ENCODE peak calls at places on chromosomes 16 and 17, in nine cellular contexts. One of them, this sample, is unnamed.

GRCh38 chr17:7307686-7308624 is 527 bp downstream of the EIF5A start:
- DNase-seq in MCF 10A: no peak
- DNase-seq in mucosa of descending colon: peak
- DNase-seq in fibroblast of lung: no peak
- DNase-seq in CD8-positive, alpha-beta memory T cell: no peak
- DNase-seq in nucleus accumbens: no peak
- DNase-seq in AG04450: no peak
- DNase-seq in tibial nerve: no peak
- DNase-seq in central memory CD4-positive, alpha-beta T cell: no peak
- DNase-seq in this sample: peak

GRCh38 chr17:67475161-67475887 is 98.2 kb downstream of the PITPNC1 start:
- DNase-seq in fibroblast of lung: peak
- DNase-seq in MCF 10A: peak
- DNase-seq in central memory CD4-positive, alpha-beta T cell: peak
- DNase-seq in mucosa of descending colon: peak
- DNase-seq in AG04450: no peak
- DNase-seq in nucleus accumbens: peak
- DNase-seq in CD8-positive, alpha-beta memory T cell: peak
- DNase-seq in tibial nerve: peak
- DNase-seq in this sample: peak

GRCh38 chr16:50304467-50305440 is 38.4 kb downstream of the ADCY7 start:
- DNase-seq in fibroblast of lung: no peak
- DNase-seq in nucleus accumbens: no peak
- DNase-seq in AG04450: no peak
- DNase-seq in MCF 10A: no peak
- DNase-seq in CD8-positive, alpha-beta memory T cell: no peak
- DNase-seq in central memory CD4-positive, alpha-beta T cell: no peak
- DNase-seq in tibial nerve: no peak
- DNase-seq in mucosa of descending colon: no peak
- DNase-seq in this sample: no peak

GRCh38 chr17:81476635-81477034 is 36.0 kb downstream of the ACTG1 start:
- DNase-seq in fibroblast of lung: no peak
- DNase-seq in MCF 10A: no peak
- DNase-seq in CD8-positive, alpha-beta memory T cell: no peak
- DNase-seq in AG04450: no peak
- DNase-seq in nucleus accumbens: no peak
- DNase-seq in central memory CD4-positive, alpha-beta T cell: no peak
- DNase-seq in tibial nerve: no peak
- DNase-seq in mucosa of descending colon: no peak
- DNase-seq in this sample: no peak

GRCh38 chr17:2947996-2948550 is 115.3 kb downstream of the OR1D5 start:
- DNase-seq in fibroblast of lung: no peak
- DNase-seq in AG04450: no peak
- DNase-seq in mucosa of descending colon: peak
- DNase-seq in tibial nerve: no peak
- DNase-seq in MCF 10A: no peak
- DNase-seq in nucleus accumbens: no peak
- DNase-seq in CD8-positive, alpha-beta memory T cell: no peak
- DNase-seq in central memory CD4-positive, alpha-beta T cell: no peak
- DNase-seq in this sample: no peak

GRCh38 chr16:29994613-29995329 is 646 bp downstream of the HIRIP3 start:
- DNase-seq in central memory CD4-positive, alpha-beta T cell: no peak
- DNase-seq in nucleus accumbens: no peak
- DNase-seq in MCF 10A: peak
- DNase-seq in mucosa of descending colon: no peak
- DNase-seq in fibroblast of lung: peak
- DNase-seq in CD8-positive, alpha-beta memory T cell: no peak
- DNase-seq in AG04450: no peak
- DNase-seq in tibial nerve: peak
- DNase-seq in this sample: peak

GRCh38 chr17:10513284-10514067 is 4.9 kb downstream of the MYH1 start:
- DNase-seq in MCF 10A: no peak
- DNase-seq in CD8-positive, alpha-beta memory T cell: no peak
- DNase-seq in tibial nerve: peak
- DNase-seq in nucleus accumbens: no peak
- DNase-seq in mucosa of descending colon: no peak
- DNase-seq in AG04450: no peak
- DNase-seq in central memory CD4-positive, alpha-beta T cell: no peak
- DNase-seq in fibroblast of lung: no peak
- DNase-seq in this sample: peak

GRCh38 chr17:40168262-40168832 is 8.9 kb upstream of the RAPGEFL1 start:
- DNase-seq in nucleus accumbens: no peak
- DNase-seq in fibroblast of lung: peak
- DNase-seq in MCF 10A: peak
- DNase-seq in tibial nerve: peak
- DNase-seq in AG04450: peak
- DNase-seq in mucosa of descending colon: no peak
- DNase-seq in central memory CD4-positive, alpha-beta T cell: peak
- DNase-seq in CD8-positive, alpha-beta memory T cell: peak
- DNase-seq in this sample: no peak

GRCh38 chr17:79842136-79842655 is 3.0 kb upstream of the CBX4 start:
- DNase-seq in AG04450: no peak
- DNase-seq in CD8-positive, alpha-beta memory T cell: no peak
- DNase-seq in tibial nerve: no peak
- DNase-seq in fibroblast of lung: no peak
- DNase-seq in MCF 10A: no peak
- DNase-seq in nucleus accumbens: no peak
- DNase-seq in mucosa of descending colon: no peak
- DNase-seq in central memory CD4-positive, alpha-beta T cell: no peak
- DNase-seq in this sample: no peak

GRCh38 chr17:61245706-61246135 is 153.9 kb upstream of the TBX2 start:
- DNase-seq in MCF 10A: no peak
- DNase-seq in CD8-positive, alpha-beta memory T cell: no peak
- DNase-seq in AG04450: no peak
- DNase-seq in central memory CD4-positive, alpha-beta T cell: no peak
- DNase-seq in mucosa of descending colon: no peak
- DNase-seq in nucleus accumbens: no peak
- DNase-seq in tibial nerve: no peak
- DNase-seq in fibroblast of lung: no peak
- DNase-seq in this sample: no peak

GRCh38 chr17:68351395-68351794 is 60.1 kb downstream of the ARSG start:
- DNase-seq in central memory CD4-positive, alpha-beta T cell: no peak
- DNase-seq in MCF 10A: no peak
- DNase-seq in nucleus accumbens: no peak
- DNase-seq in AG04450: no peak
- DNase-seq in fibroblast of lung: peak
- DNase-seq in tibial nerve: peak
- DNase-seq in mucosa of descending colon: no peak
- DNase-seq in CD8-positive, alpha-beta memory T cell: no peak
- DNase-seq in this sample: peak

GRCh38 chr17:1644493-1645206 is 882 bp downstream of the SCARF1 start:
- DNase-seq in fibroblast of lung: peak
- DNase-seq in MCF 10A: peak
- DNase-seq in AG04450: no peak
- DNase-seq in CD8-positive, alpha-beta memory T cell: no peak
- DNase-seq in nucleus accumbens: no peak
- DNase-seq in central memory CD4-positive, alpha-beta T cell: no peak
- DNase-seq in mucosa of descending colon: peak
- DNase-seq in tibial nerve: no peak
- DNase-seq in this sample: no peak

GRCh38 chr16:28298511-28298878 is 6.2 kb downstream of the SBK1 start:
- DNase-seq in tibial nerve: no peak
- DNase-seq in CD8-positive, alpha-beta memory T cell: no peak
- DNase-seq in MCF 10A: no peak
- DNase-seq in central memory CD4-positive, alpha-beta T cell: no peak
- DNase-seq in AG04450: no peak
- DNase-seq in fibroblast of lung: no peak
- DNase-seq in nucleus accumbens: no peak
- DNase-seq in mucosa of descending colon: no peak
- DNase-seq in this sample: no peak

GRCh38 chr16:11689031-11689840 is 21.0 kb downstream of the SNN start:
- DNase-seq in tibial nerve: no peak
- DNase-seq in mucosa of descending colon: no peak
- DNase-seq in CD8-positive, alpha-beta memory T cell: no peak
- DNase-seq in AG04450: no peak
- DNase-seq in MCF 10A: no peak
- DNase-seq in nucleus accumbens: no peak
- DNase-seq in fibroblast of lung: no peak
- DNase-seq in central memory CD4-positive, alpha-beta T cell: no peak
- DNase-seq in this sample: no peak

GRCh38 chr17:59387351-59388069 is 56.1 kb downstream of the YPEL2 start:
- DNase-seq in CD8-positive, alpha-beta memory T cell: no peak
- DNase-seq in central memory CD4-positive, alpha-beta T cell: no peak
- DNase-seq in mucosa of descending colon: no peak
- DNase-seq in fibroblast of lung: no peak
- DNase-seq in MCF 10A: no peak
- DNase-seq in AG04450: no peak
- DNase-seq in nucleus accumbens: no peak
- DNase-seq in tibial nerve: no peak
- DNase-seq in this sample: no peak

GRCh38 chr17:75260679-75261335 is 599 bp downstream of the GGA3 start:
- DNase-seq in mucosa of descending colon: no peak
- DNase-seq in fibroblast of lung: no peak
- DNase-seq in MCF 10A: no peak
- DNase-seq in nucleus accumbens: no peak
- DNase-seq in tibial nerve: no peak
- DNase-seq in central memory CD4-positive, alpha-beta T cell: no peak
- DNase-seq in CD8-positive, alpha-beta memory T cell: no peak
- DNase-seq in AG04450: no peak
- DNase-seq in this sample: no peak

GRCh38 chr17:72407336-72408121 is 286.7 kb downstream of the SOX9 start:
- DNase-seq in fibroblast of lung: peak
- DNase-seq in MCF 10A: peak
- DNase-seq in CD8-positive, alpha-beta memory T cell: no peak
- DNase-seq in mucosa of descending colon: peak
- DNase-seq in central memory CD4-positive, alpha-beta T cell: no peak
- DNase-seq in tibial nerve: no peak
- DNase-seq in nucleus accumbens: peak
- DNase-seq in AG04450: peak
- DNase-seq in this sample: peak

GRCh38 chr17:41167561-41167960 is 460 bp downstream of the KRTAP4-3 start:
- DNase-seq in nucleus accumbens: no peak
- DNase-seq in central memory CD4-positive, alpha-beta T cell: no peak
- DNase-seq in AG04450: no peak
- DNase-seq in mucosa of descending colon: no peak
- DNase-seq in CD8-positive, alpha-beta memory T cell: no peak
- DNase-seq in fibroblast of lung: no peak
- DNase-seq in tibial nerve: no peak
- DNase-seq in MCF 10A: no peak
- DNase-seq in this sample: no peak

GRCh38 chr17:57671546-57672204 is 73.4 kb downstream of the CCDC182 start:
- DNase-seq in nucleus accumbens: peak
- DNase-seq in CD8-positive, alpha-beta memory T cell: peak
- DNase-seq in MCF 10A: peak
- DNase-seq in mucosa of descending colon: peak
- DNase-seq in fibroblast of lung: peak
- DNase-seq in tibial nerve: peak
- DNase-seq in central memory CD4-positive, alpha-beta T cell: peak
- DNase-seq in AG04450: peak
- DNase-seq in this sample: peak

GRCh38 chr17:19672009-19672837 is 23.7 kb downstream of the ALDH3A2 start:
- DNase-seq in MCF 10A: no peak
- DNase-seq in central memory CD4-positive, alpha-beta T cell: no peak
- DNase-seq in tibial nerve: peak
- DNase-seq in mucosa of descending colon: no peak
- DNase-seq in CD8-positive, alpha-beta memory T cell: no peak
- DNase-seq in AG04450: no peak
- DNase-seq in fibroblast of lung: peak
- DNase-seq in nucleus accumbens: no peak
- DNase-seq in this sample: no peak

GRCh38 chr17:17824780-17825614 is 11.8 kb downstream of the SREBF1 start:
- DNase-seq in MCF 10A: no peak
- DNase-seq in central memory CD4-positive, alpha-beta T cell: no peak
- DNase-seq in AG04450: no peak
- DNase-seq in nucleus accumbens: no peak
- DNase-seq in CD8-positive, alpha-beta memory T cell: no peak
- DNase-seq in fibroblast of lung: no peak
- DNase-seq in tibial nerve: no peak
- DNase-seq in mucosa of descending colon: no peak
- DNase-seq in this sample: peak

GRCh38 chr16:2769675-2770056 is 7.4 kb downstream of the ELOB start:
- DNase-seq in AG04450: no peak
- DNase-seq in CD8-positive, alpha-beta memory T cell: no peak
- DNase-seq in mucosa of descending colon: peak
- DNase-seq in MCF 10A: peak
- DNase-seq in nucleus accumbens: no peak
- DNase-seq in tibial nerve: peak
- DNase-seq in central memory CD4-positive, alpha-beta T cell: no peak
- DNase-seq in fibroblast of lung: no peak
- DNase-seq in this sample: no peak

GRCh38 chr16:88353691-88354090 is 29.1 kb upstream of the ZNF469 start:
- DNase-seq in nucleus accumbens: no peak
- DNase-seq in CD8-positive, alpha-beta memory T cell: no peak
- DNase-seq in fibroblast of lung: no peak
- DNase-seq in AG04450: no peak
- DNase-seq in tibial nerve: no peak
- DNase-seq in mucosa of descending colon: peak
- DNase-seq in MCF 10A: no peak
- DNase-seq in central memory CD4-positive, alpha-beta T cell: no peak
- DNase-seq in this sample: no peak

GRCh38 chr16:27426423-27427408 is 24.7 kb downstream of the IL21R start:
- DNase-seq in MCF 10A: peak
- DNase-seq in tibial nerve: peak
- DNase-seq in nucleus accumbens: no peak
- DNase-seq in mucosa of descending colon: peak
- DNase-seq in AG04450: peak
- DNase-seq in CD8-positive, alpha-beta memory T cell: peak
- DNase-seq in central memory CD4-positive, alpha-beta T cell: peak
- DNase-seq in fibroblast of lung: peak
- DNase-seq in this sample: peak

GRCh38 chr17:63930951-63931575 is 1.1 kb downstream of the CD79B start:
- DNase-seq in CD8-positive, alpha-beta memory T cell: peak
- DNase-seq in nucleus accumbens: no peak
- DNase-seq in central memory CD4-positive, alpha-beta T cell: peak
- DNase-seq in tibial nerve: peak
- DNase-seq in AG04450: no peak
- DNase-seq in fibroblast of lung: no peak
- DNase-seq in MCF 10A: no peak
- DNase-seq in mucosa of descending colon: peak
- DNase-seq in this sample: no peak

GRCh38 chr17:82396601-82397435 is 21.3 kb upstream of the HEXD start:
- DNase-seq in AG04450: peak
- DNase-seq in fibroblast of lung: peak
- DNase-seq in CD8-positive, alpha-beta memory T cell: no peak
- DNase-seq in MCF 10A: peak
- DNase-seq in nucleus accumbens: no peak
- DNase-seq in central memory CD4-positive, alpha-beta T cell: no peak
- DNase-seq in mucosa of descending colon: peak
- DNase-seq in tibial nerve: peak
- DNase-seq in this sample: peak

GRCh38 chr17:2706911-2707510 is 4.6 kb downstream of the CLUH start:
- DNase-seq in fibroblast of lung: no peak
- DNase-seq in central memory CD4-positive, alpha-beta T cell: no peak
- DNase-seq in mucosa of descending colon: peak
- DNase-seq in CD8-positive, alpha-beta memory T cell: no peak
- DNase-seq in nucleus accumbens: no peak
- DNase-seq in MCF 10A: no peak
- DNase-seq in tibial nerve: no peak
- DNase-seq in AG04450: no peak
- DNase-seq in this sample: no peak

GRCh38 chr17:46264456-46265198 is 30.3 kb upstream of the LRRC37A start:
- DNase-seq in fibroblast of lung: peak
- DNase-seq in AG04450: peak
- DNase-seq in nucleus accumbens: no peak
- DNase-seq in central memory CD4-positive, alpha-beta T cell: peak
- DNase-seq in mucosa of descending colon: peak
- DNase-seq in MCF 10A: peak
- DNase-seq in CD8-positive, alpha-beta memory T cell: peak
- DNase-seq in tibial nerve: no peak
- DNase-seq in this sample: peak

GRCh38 chr17:16886655-16887322 is 85.1 kb downstream of the TNFRSF13B start:
- DNase-seq in nucleus accumbens: no peak
- DNase-seq in AG04450: no peak
- DNase-seq in fibroblast of lung: no peak
- DNase-seq in MCF 10A: no peak
- DNase-seq in mucosa of descending colon: no peak
- DNase-seq in central memory CD4-positive, alpha-beta T cell: no peak
- DNase-seq in CD8-positive, alpha-beta memory T cell: no peak
- DNase-seq in tibial nerve: no peak
- DNase-seq in this sample: no peak

GRCh38 chr17:63984651-63985386 is 12.1 kb upstream of the SCN4A start:
- DNase-seq in fibroblast of lung: peak
- DNase-seq in central memory CD4-positive, alpha-beta T cell: peak
- DNase-seq in MCF 10A: peak
- DNase-seq in CD8-positive, alpha-beta memory T cell: peak
- DNase-seq in AG04450: peak
- DNase-seq in tibial nerve: peak
- DNase-seq in mucosa of descending colon: no peak
- DNase-seq in nucleus accumbens: no peak
- DNase-seq in this sample: peak

GRCh38 chr17:55430531-55431228 is 9.0 kb upstream of the MMD start:
- DNase-seq in fibroblast of lung: no peak
- DNase-seq in AG04450: no peak
- DNase-seq in tibial nerve: no peak
- DNase-seq in MCF 10A: no peak
- DNase-seq in mucosa of descending colon: no peak
- DNase-seq in central memory CD4-positive, alpha-beta T cell: no peak
- DNase-seq in CD8-positive, alpha-beta memory T cell: no peak
- DNase-seq in nucleus accumbens: no peak
- DNase-seq in this sample: no peak

This sample was measured in MG63.